ENCODE peak calls at places on chromosome 4, in five cellular contexts. D is right lobe of liver, M is WERI-Rb-1, T is lower lobe of right lung, B is left lung. Y is an unnamed sample. For H3K36me3, the result is how much of the 10 kb centered on the place peaks cover.

GRCh38 chr4:75340561-75340960 is 173.6 kb downstream of the RCHY1 start:
- DNase-seq in B (no peak), M (no peak), D (no peak), T (no peak), Y (no peak)

GRCh38 chr4:26298198-26298950 is 22.4 kb upstream of the RBPJ start:
- DNase-seq in B (no peak), M (no peak), T (no peak), D (no peak), Y (no peak)

GRCh38 chr4:1515763-1516162 is 109.5 kb upstream of the NKX1-1 start:
- DNase-seq in B (peak), M (no peak), D (no peak), T (peak), Y (no peak)

GRCh38 chr4:113327513-113327912 is 278.1 kb downstream of the ANK2 start:
- DNase-seq in D (no peak), M (no peak), T (no peak), B (no peak), Y (no peak)

GRCh38 chr4:1234811-1235292 is 14.1 kb downstream of the CTBP1 start:
- DNase-seq in M (no peak), B (peak), T (no peak), D (peak), Y (no peak)

GRCh38 chr4:162557516-162558106 is 393.8 kb upstream of the FSTL5 start:
- DNase-seq in D (no peak), T (no peak), B (no peak), M (no peak), Y (no peak)

GRCh38 chr4:145781306-145781705 is 101.4 kb downstream of the C4orf51 start:
- DNase-seq in M (no peak), D (no peak), B (no peak), T (no peak), Y (no peak)

GRCh38 chr4:128831526-128832252 is 22.2 kb downstream of the JADE1 start:
- DNase-seq in D (no peak), B (no peak), T (no peak), M (peak), Y (no peak)

GRCh38 chr4:154194649-154195048 is 296.9 kb downstream of the DCHS2 start:
- DNase-seq in D (no peak), T (no peak), B (no peak), M (no peak), Y (no peak)

GRCh38 chr4:119851649-119852048 is 215.0 kb downstream of the MAD2L1 start:
- DNase-seq in T (no peak), D (no peak), B (no peak), M (no peak), Y (no peak)

GRCh38 chr4:3766207-3766790 is at the start of gene ADRA2C:
- DNase-seq in M (peak), T (no peak), D (no peak), B (no peak), Y (peak)

GRCh38 chr4:184392748-184393334 is 81.5 kb downstream of the IRF2 start:
- DNase-seq in T (no peak), M (no peak), B (no peak), D (no peak), Y (no peak)

GRCh38 chr4:90126805-90127204 is 389 bp upstream of the CCSER1 start:
- DNase-seq in M (no peak), D (no peak), T (no peak), B (no peak), Y (no peak)

GRCh38 chr4:13920901-13921300 is 293.4 kb upstream of the BOD1L1 start:
- DNase-seq in M (no peak), D (no peak), T (no peak), B (no peak), Y (no peak)

GRCh38 chr4:69617083-69617694 is 22.3 kb downstream of the UGT2A2 start:
- DNase-seq in B (no peak), D (no peak), M (peak), T (no peak), Y (peak)

GRCh38 chr4:2426711-2427275 is 8.0 kb downstream of the CFAP99 start:
- DNase-seq in T (no peak), B (peak), D (no peak), M (no peak), Y (no peak)

GRCh38 chr4:86683983-86684382 is 89.9 kb downstream of the PTPN13 start:
- DNase-seq in M (no peak), D (no peak), B (no peak), T (no peak), Y (no peak)

GRCh38 chr4:24800273-24800880 is 5.0 kb downstream of the SOD3 start:
- DNase-seq in D (no peak), B (no peak), T (peak), M (no peak), Y (no peak)

GRCh38 chr4:13399257-13399656 is 84.9 kb downstream of the RAB28 start:
- DNase-seq in M (no peak), T (no peak), D (no peak), B (no peak), Y (no peak)

GRCh38 chr4:70715097-70715496 is 6.7 kb upstream of the RUFY3 start:
- DNase-seq in B (no peak), M (no peak), T (no peak), D (peak), Y (peak)

GRCh38 chr4:25030283-25031076 is at the start of gene LGI2:
- DNase-seq in B (peak), D (peak), T (peak), M (peak), Y (peak)

GRCh38 chr4:87732033-87732770 is 67.2 kb upstream of the IBSP start:
- DNase-seq in D (no peak), B (peak), M (no peak), T (peak), Y (peak)

GRCh38 chr4:183492791-183493221 is 12.1 kb upstream of the ING2 start:
- DNase-seq in M (no peak), B (no peak), D (no peak), T (no peak), Y (no peak)

GRCh38 chr4:184958839-184959238 is 59.5 kb upstream of the HELT start:
- DNase-seq in D (no peak), B (no peak), T (no peak), M (no peak), Y (no peak)

GRCh38 chr4:89157488-89158024 is 46.2 kb downstream of the TIGD2 start:
- DNase-seq in D (no peak), M (no peak), B (no peak), T (no peak), Y (no peak)

GRCh38 chr4:155376387-155377268 is at the start of gene MAP9:
- DNase-seq in T (peak), B (peak), M (peak), D (peak), Y (peak)

GRCh38 chr4:142366821-142367220 is 479.3 kb downstream of the INPP4B start:
- DNase-seq in T (no peak), D (no peak), B (no peak), M (peak), Y (no peak)

GRCh38 chr4:56128231-56128630 is 179.5 kb downstream of the CEP135 start:
- DNase-seq in D (no peak), T (no peak), M (no peak), B (no peak), Y (peak)

GRCh38 chr4:124483043-124483906 is 229.3 kb downstream of the ANKRD50 start:
- DNase-seq in T (no peak), D (no peak), B (no peak), M (peak), Y (peak)

GRCh38 chr4:151226004-151226932 is 50.7 kb upstream of the PRSS48 start:
- DNase-seq in T (no peak), B (no peak), M (no peak), D (no peak), Y (no peak)
- H3K4me3 ChIP-seq in T (peak), B (peak), M (no peak), D (no peak), Y (no peak)

GRCh38 chr4:5828005-5828391 is 64.9 kb downstream of the CRMP1 start:
- DNase-seq in D (no peak), M (peak), T (no peak), B (peak), Y (no peak)
- H3K36me3 ChIP-seq in D (under half), M (half or more), T (under half), B (under half), Y (under half)

GRCh38 chr4:48250980-48251379 is 18.7 kb downstream of the TEC start:
- DNase-seq in D (no peak), M (no peak), T (no peak), B (no peak), Y (no peak)

GRCh38 chr4:48250343-48250742 is 19.3 kb downstream of the TEC start:
- DNase-seq in B (no peak), T (no peak), D (no peak), M (no peak), Y (no peak)

GRCh38 chr4:48254381-48255072 is 15.1 kb downstream of the TEC start:
- DNase-seq in T (no peak), D (peak), M (no peak), B (no peak), Y (no peak)

GRCh38 chr4:48249378-48249777 is 20.3 kb downstream of the TEC start:
- DNase-seq in D (no peak), M (no peak), B (no peak), T (no peak), Y (no peak)

GRCh38 chr4:48252313-48252712 is 17.3 kb downstream of the TEC start:
- DNase-seq in D (no peak), T (no peak), B (no peak), M (no peak), Y (no peak)
- H3K27ac ChIP-seq in D (no peak), T (no peak), B (no peak), M (no peak), Y (no peak)

DNA sequence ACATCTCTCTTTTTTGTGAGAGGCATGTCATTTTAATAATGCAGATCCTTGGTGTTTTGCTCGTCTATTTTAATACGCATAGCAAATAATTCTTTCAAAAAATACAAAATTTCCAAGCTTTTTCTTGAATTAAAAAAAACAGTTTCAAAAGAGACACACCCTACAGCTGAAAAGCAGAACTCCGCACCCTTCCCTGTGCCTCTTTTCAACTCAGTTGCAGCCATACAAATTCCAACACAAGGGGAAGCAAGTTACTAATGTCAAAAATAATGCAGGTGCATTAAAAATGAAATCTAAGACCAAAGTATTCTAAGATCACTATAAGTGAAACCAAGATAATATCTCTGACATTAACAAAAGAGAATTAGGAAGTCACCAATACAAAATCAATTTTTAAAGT is 66.6 kb downstream of the NR3C2 start:
- DNase-seq in M (no peak), T (no peak), B (no peak), D (no peak), Y (no peak)
- H3K4me3 ChIP-seq in M (no peak), T (peak), B (no peak), D (no peak), Y (no peak)